ENCODE peak calls at places on chromosomes 13 and 19, in six cellular contexts. P is HT1080, F is HCT116, D is RCC 7860, R is neural crest cell, B is A172. Z is an unnamed sample.
A peak's percentile ranks its signal among the peaks of the same experiment; 100 is the strongest.

GRCh38 chr13:74409551-74409950 is 275.3 kb upstream of the KLF12 start:
- DNase-seq in P (no peak), F (no peak), D (no peak), R (no peak), B (no peak), Z (no peak)

GRCh38 chr19:38371081-38371480 is 3.3 kb upstream of the PSMD8 start:
- DNase-seq in P (no peak), F (no peak), D (no peak), R (no peak), B (no peak), Z (no peak)

GRCh38 chr19:53909471-53910169 is 542 bp downstream of the CACNG7 start:
- DNase-seq in P (no peak), F (no peak), D (no peak), R (no peak), B (no peak), Z (no peak)

GRCh38 chr13:30792257-30793000 is 57.1 kb downstream of the ALOX5AP start:
- DNase-seq in P (peak; percentile 92), F (peak; percentile 47), D (peak; percentile 77), R (no peak), B (peak; percentile 81), Z (peak; percentile 94)

GRCh38 chr19:50759886-50760285 is 10.4 kb upstream of the GPR32 start:
- DNase-seq in P (peak; percentile 75), F (peak; percentile 69), D (no peak), R (no peak), B (peak; percentile 63), Z (no peak)

GRCh38 chr19:35622750-35623149 is 6.1 kb upstream of the RBM42 start:
- DNase-seq in P (no peak), F (no peak), D (no peak), R (no peak), B (no peak), Z (no peak)

GRCh38 chr19:45428385-45429231 is 4.9 kb upstream of the ERCC1 start:
- DNase-seq in P (peak; percentile 52), F (no peak), D (no peak), R (peak; percentile 40), B (no peak), Z (no peak)

GRCh38 chr13:30121666-30122065 is 185.7 kb downstream of the KATNAL1 start:
- DNase-seq in P (no peak), F (no peak), D (no peak), R (no peak), B (no peak), Z (no peak)

GRCh38 chr13:113724780-113725315 is 34.2 kb upstream of the TMEM255B start:
- DNase-seq in P (peak; percentile 30), F (peak; percentile 33), D (no peak), R (peak; percentile 77), B (peak; percentile 60), Z (peak; percentile 77)

GRCh38 chr19:55258476-55258827 is 365 bp downstream of the PPP6R1 start:
- DNase-seq in P (no peak), F (no peak), D (no peak), R (peak; percentile 22), B (no peak), Z (no peak)

GRCh38 chr13:50222569-50223332 is 207.5 kb downstream of the KCNRG start:
- DNase-seq in P (no peak), F (no peak), D (peak; percentile 27), R (no peak), B (peak; percentile 24), Z (peak; percentile 19)

GRCh38 chr19:2798733-2799132 is 13.4 kb downstream of the THOP1 start:
- DNase-seq in P (no peak), F (no peak), D (peak; percentile 13), R (no peak), B (peak; percentile 58), Z (no peak)

GRCh38 chr13:75637101-75637774 is 1.1 kb downstream of the LMO7 start:
- DNase-seq in P (peak; percentile 28), F (no peak), D (no peak), R (no peak), B (no peak), Z (no peak)

GRCh38 chr19:50242586-50242985 is 39.2 kb downstream of the MYH14 start:
- DNase-seq in P (no peak), F (no peak), D (no peak), R (no peak), B (peak; percentile 46), Z (no peak)

GRCh38 chr13:28463481-28463880 is 31.4 kb downstream of the FLT1 start:
- DNase-seq in P (no peak), F (no peak), D (no peak), R (no peak), B (no peak), Z (no peak)

GRCh38 chr13:60158321-60158801 is 5.4 kb downstream of the DIAPH3 start:
- DNase-seq in P (no peak), F (no peak), D (peak; percentile 6), R (no peak), B (no peak), Z (no peak)

Z was measured in posterior cingulate gyrus.